ENCODE peak calls at places on chromosomes 7 and 10, in eight cellular contexts. D is foreskin fibroblast; J is nephron progenitor cell; N is EH; R is adipocyte; P is NCI-H1105; G is CD4-positive, alpha-beta T cell; I is NCI-H1694 treated with DMSO at 0.1 percent for 48 hours. U is an unnamed sample.

GRCh38 chr7:145692237-145692950 is 424.2 kb upstream of the CNTNAP2 start:
- DNase-seq in D (no peak), J (no peak), N (no peak), R (no peak), P (no peak), G (no peak), I (no peak), U (peak)

GRCh38 chr10:99551158-99551557 is 18.4 kb downstream of the NKX2-3 start:
- DNase-seq in D (peak), J (no peak), N (peak), R (no peak), P (peak), G (no peak), I (peak), U (peak)

GRCh38 chr10:31959461-31960173 is 31.0 kb upstream of the ARHGAP12 start:
- DNase-seq in D (no peak), J (no peak), N (no peak), R (no peak), P (no peak), G (no peak), I (no peak), U (no peak)

GRCh38 chr7:55314967-55315366 is 50.2 kb upstream of the LANCL2 start:
- DNase-seq in D (no peak), J (no peak), N (no peak), R (no peak), P (no peak), G (no peak), I (no peak), U (no peak)

GRCh38 chr10:26739087-26739631 is 41.7 kb downstream of the PDSS1 start:
- DNase-seq in D (no peak), J (no peak), N (no peak), R (no peak), P (no peak), G (no peak), I (no peak), U (no peak)

GRCh38 chr7:100102950-100103840 is 1.8 kb downstream of the AP4M1 start:
- DNase-seq in D (peak), J (no peak), N (peak), R (no peak), P (no peak), G (no peak), I (no peak), U (no peak)

GRCh38 chr10:116470768-116471415 is 43.2 kb downstream of the PNLIPRP3 start:
- DNase-seq in D (no peak), J (peak), N (peak), R (peak), P (no peak), G (no peak), I (peak), U (peak)

GRCh38 chr7:44824894-44825526 is 22.9 kb downstream of the H2AZ2 start:
- DNase-seq in D (peak), J (no peak), N (peak), R (peak), P (no peak), G (no peak), I (no peak), U (peak)

GRCh38 chr7:111394891-111395290 is 167.4 kb downstream of the IMMP2L start:
- DNase-seq in D (no peak), J (no peak), N (no peak), R (no peak), P (no peak), G (no peak), I (no peak), U (no peak)

U was measured in COLO829.